ENCODE peak calls at places on chromosomes 2 and 18, in four cellular contexts. J, I, T and M are unnamed samples. For H3K9me2, the result is how much of the 10 kb centered on the place peaks cover.

GRCh38 chr2:205722538-205722878 is 40.2 kb downstream of the NRP2 start:
- DNase-seq in J (no peak), T (no peak), I (no peak), M (no peak)

GRCh38 chr18:74679679-74680076 is 82.0 kb downstream of the ZNF407 start:
- DNase-seq in J (no peak), T (no peak), I (no peak), M (no peak)

GRCh38 chr2:219279916-219280516 is 850 bp downstream of the DNAJB2 start:
- DNase-seq in I (no peak), T (no peak), J (no peak), M (no peak)

GRCh38 chr2:16072638-16073290 is 132.4 kb downstream of the MYCN start:
- DNase-seq in J (no peak), T (no peak), I (no peak), M (no peak)

GRCh38 chr2:171706152-171706803 is 19.0 kb downstream of the DYNC1I2 start:
- DNase-seq in I (peak), J (peak), T (peak), M (peak)

GRCh38 chr2:104752504-104752903 is 101.4 kb upstream of the POU3F3 start:
- DNase-seq in J (no peak), T (no peak), I (no peak), M (no peak)

GRCh38 chr2:113857454-113857853 is 32.4 kb upstream of the ACTR3 start:
- DNase-seq in I (no peak), J (no peak), T (no peak), M (no peak)

GRCh38 chr2:31729442-31730092 is 148.8 kb upstream of the SRD5A2 start:
- DNase-seq in I (peak), J (peak), T (peak), M (peak)

GRCh38 chr2:49251251-49251650 is 96.9 kb upstream of the FSHR start:
- DNase-seq in J (no peak), I (no peak), T (no peak), M (no peak)

GRCh38 chr2:127017548-127017947 is 89.4 kb downstream of the BIN1 start:
- DNase-seq in I (no peak), J (no peak), T (no peak), M (no peak)

GRCh38 chr18:61714421-61714820 is 178.4 kb downstream of the RNF152 start:
- DNase-seq in I (no peak), J (no peak), T (no peak), M (no peak)

GRCh38 chr18:36350839-36351474 is 53.4 kb downstream of the FHOD3 start:
- DNase-seq in I (no peak), J (no peak), T (no peak), M (no peak)

GRCh38 chr18:28168725-28169124 is 8.2 kb downstream of the CDH2 start:
- DNase-seq in T (no peak), J (peak), I (no peak), M (no peak)

GRCh38 chr18:79634593-79634992 is 45.0 kb upstream of the CTDP1 start:
- DNase-seq in T (peak), I (no peak), J (no peak), M (no peak)

GRCh38 chr2:133264951-133265949 is 303.0 kb downstream of the NCKAP5 start:
- DNase-seq in T (no peak), I (peak), J (no peak), M (peak)

DNA sequence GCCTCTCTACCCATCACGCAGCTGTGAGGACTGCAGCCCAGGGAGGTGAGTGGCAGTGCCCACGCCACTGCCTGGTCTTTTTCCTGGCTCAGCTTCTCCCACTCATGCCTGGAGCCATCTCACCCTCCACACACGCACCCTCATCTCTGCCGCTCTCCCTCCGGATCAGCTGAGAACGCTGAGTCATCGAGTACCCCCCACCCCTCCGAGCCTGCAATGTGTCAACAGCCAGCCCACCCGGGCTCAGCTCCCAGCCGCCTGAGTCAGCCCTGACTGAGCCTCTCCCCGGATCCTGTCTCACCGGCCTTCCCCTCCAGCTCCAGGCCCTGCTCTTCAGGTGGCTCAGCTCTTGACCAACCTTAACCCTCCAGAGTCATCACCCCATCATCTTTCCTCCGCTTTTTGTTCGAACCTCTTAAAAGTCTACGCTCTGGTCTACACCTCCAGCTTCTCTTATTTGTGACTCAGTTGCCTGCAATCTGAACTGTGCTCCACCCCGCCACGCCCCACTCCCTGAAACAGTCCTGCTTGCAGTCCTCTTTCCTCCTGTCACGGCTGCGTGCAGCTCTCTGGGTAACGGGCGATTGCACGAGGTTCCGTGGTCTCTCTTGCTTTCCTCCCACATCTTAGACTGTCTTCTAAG is 94.4 kb upstream of the ASAP2 start:
- DNase-seq in J (no peak), I (peak), T (peak), M (peak)
- H3K27ac ChIP-seq in J (no peak), I (peak), T (peak), M (no peak)

GRCh38 chr2:7989823-7990222 is 692.0 kb upstream of the ID2 start:
- DNase-seq in I (no peak), T (no peak), J (no peak), M (no peak)

GRCh38 chr2:7984693-7985353 is 697.0 kb upstream of the ID2 start:
- DNase-seq in I (no peak), T (no peak), J (no peak), M (no peak)

GRCh38 chr2:7986431-7986830 is 695.4 kb upstream of the ID2 start:
- DNase-seq in I (no peak), T (no peak), J (no peak), M (no peak)

GRCh38 chr2:7987992-7988391 is 693.9 kb upstream of the ID2 start:
- DNase-seq in J (no peak), T (no peak), I (no peak), M (no peak)

DNA sequence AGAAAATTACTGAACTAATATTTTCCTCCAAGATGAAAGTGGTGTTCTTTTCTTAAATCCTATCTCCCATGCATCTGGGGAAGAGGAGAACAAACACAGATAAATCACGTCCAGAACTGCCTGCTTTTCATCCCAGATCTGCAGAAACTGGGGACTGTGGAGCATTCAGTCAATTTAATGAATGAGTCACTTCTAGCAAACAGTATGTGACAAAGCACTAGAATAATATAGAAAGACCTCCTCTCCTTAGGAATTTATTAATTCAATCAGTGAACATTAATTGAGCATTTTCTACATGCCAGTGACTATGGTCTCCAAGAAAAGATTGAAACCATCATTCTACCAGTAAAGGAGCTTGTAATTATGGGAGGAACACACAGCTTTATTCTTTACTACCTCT is 693.4 kb upstream of the ID2 start:
- DNase-seq in J (no peak), I (peak), T (no peak), M (no peak)
- H3K9me2 ChIP-seq in J (under half), I (under half), T (under half), M (under half)

GRCh38 chr2:10846110-10846861 is 33.7 kb upstream of the PDIA6 start:
- DNase-seq in T (no peak), J (no peak), I (no peak), M (no peak)

GRCh38 chr2:10842506-10842905 is 29.9 kb upstream of the PDIA6 start:
- DNase-seq in J (no peak), I (no peak), T (no peak), M (no peak)

GRCh38 chr2:10845640-10846039 is 33.1 kb upstream of the PDIA6 start:
- DNase-seq in I (no peak), J (no peak), T (no peak), M (no peak)

GRCh38 chr2:10841547-10842219 is 29.1 kb upstream of the PDIA6 start:
- DNase-seq in T (no peak), I (no peak), J (no peak), M (no peak)

DNA sequence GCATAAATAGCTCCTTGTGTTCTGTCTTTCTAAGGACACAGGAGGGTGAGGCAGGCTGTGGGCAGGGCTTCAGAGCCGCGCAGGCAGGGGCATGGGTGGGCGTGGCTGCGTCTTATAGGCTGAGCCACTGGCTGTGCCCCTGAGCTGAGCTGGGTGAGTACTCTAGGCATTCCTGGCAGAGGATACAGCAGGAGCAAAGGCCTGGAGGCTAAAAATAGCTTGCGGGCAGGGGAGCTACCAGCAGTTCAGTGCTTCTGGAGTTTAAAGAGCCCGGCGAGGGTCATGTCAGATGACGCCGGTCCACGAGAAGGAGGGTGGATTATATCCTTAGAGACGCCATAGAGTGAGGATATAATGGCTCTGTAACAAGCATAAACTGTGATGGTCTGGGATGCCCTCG is 31.5 kb upstream of the PDIA6 start:
- DNase-seq in T (peak), J (no peak), I (peak), M (peak)
- H3K27ac ChIP-seq in T (no peak), J (no peak), I (no peak), M (no peak)

DNA sequence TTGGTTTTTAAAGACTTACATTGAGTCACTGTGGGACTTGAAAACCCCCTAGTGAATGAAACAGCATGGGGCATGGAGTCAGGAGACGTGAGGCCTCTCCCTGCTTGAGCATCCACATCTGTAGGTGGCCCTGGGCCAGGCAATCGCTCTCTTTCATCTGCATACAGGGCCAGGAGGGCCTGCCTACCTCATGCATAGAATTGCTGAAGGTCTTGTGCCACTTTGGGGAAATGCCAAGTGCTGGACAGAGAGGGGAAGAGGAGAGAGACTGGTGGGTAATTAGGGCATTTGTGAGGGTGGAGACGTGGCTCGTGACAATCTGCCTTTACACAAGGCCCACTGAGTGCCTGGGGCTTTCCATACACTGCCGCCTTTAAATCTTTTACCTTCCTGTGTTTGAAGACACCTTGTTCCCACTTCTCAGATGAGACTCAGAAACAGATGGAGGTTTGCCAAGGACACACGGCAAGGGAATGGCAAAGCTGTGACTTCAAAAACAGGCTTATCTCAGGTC is 322.2 kb upstream of the HS6ST1 start:
- DNase-seq in I (no peak), J (no peak), T (no peak), M (no peak)
- H3K9me2 ChIP-seq in I (under half), J (under half), T (under half), M (under half)

GRCh38 chr2:216548901-216549321 is 50.3 kb downstream of the RPL37A start:
- DNase-seq in T (no peak), J (no peak), I (no peak), M (no peak)
- H3K27ac ChIP-seq in T (no peak), J (no peak), I (no peak), M (no peak)

GRCh38 chr2:176845718-176846117 is 366.9 kb upstream of the HNRNPA3 start:
- DNase-seq in J (peak), I (no peak), T (no peak), M (no peak)

GRCh38 chr2:176848844-176849243 is 363.8 kb upstream of the HNRNPA3 start:
- DNase-seq in I (no peak), J (no peak), T (no peak), M (no peak)

GRCh38 chr2:176844461-176844860 is 368.1 kb upstream of the HNRNPA3 start:
- DNase-seq in J (no peak), I (no peak), T (no peak), M (no peak)

GRCh38 chr2:176843208-176843607 is 369.4 kb upstream of the HNRNPA3 start:
- DNase-seq in J (no peak), T (no peak), I (no peak), M (no peak)
- H3K9me2 ChIP-seq in J (under half), T (under half), I (under half), M (under half)